ENCODE peak calls at places on chromosomes 11 and 22, in four cellular contexts. L is H9, D is H1, J is mesendoderm. F is an unnamed sample.

GRCh38 chr22:42376721-42377177 is 55.5 kb downstream of the NFAM1 start:
- DNase-seq in L (peak; percentile 81), D (no peak), J (peak; percentile 90), F (peak; percentile 19)

GRCh38 chr11:112200252-112200651 is 24.9 kb downstream of the BCO2 start:
- DNase-seq in L (no peak), D (no peak), J (no peak), F (no peak)

GRCh38 chr11:61482513-61482912 is 26.0 kb upstream of the LRRC10B start:
- DNase-seq in L (peak; percentile 89), D (peak; percentile 96), J (peak; percentile 81), F (no peak)

GRCh38 chr22:38570841-38571364 is 920 bp upstream of the DMC1 start:
- DNase-seq in L (peak; percentile 60), D (no peak), J (no peak), F (peak; percentile 17)

GRCh38 chr22:34111210-34111824 is 191.0 kb upstream of the LARGE1 start:
- DNase-seq in L (peak; percentile 64), D (peak; percentile 59), J (peak; percentile 56), F (no peak)

GRCh38 chr11:6531267-6531752 is 34.2 kb downstream of the DNHD1 start:
- DNase-seq in L (no peak), D (no peak), J (peak; percentile 67), F (peak; percentile 52)

GRCh38 chr22:20550851-20551744 is 43.7 kb downstream of the MED15 start:
- DNase-seq in L (peak; percentile 72), D (no peak), J (no peak), F (peak; percentile 78)

GRCh38 chr11:15124528-15124927 is 9.8 kb downstream of the INSC start:
- DNase-seq in L (no peak), D (no peak), J (no peak), F (no peak)

GRCh38 chr11:131850507-131850906 is 480.1 kb downstream of the NTM start:
- DNase-seq in L (no peak), D (no peak), J (no peak), F (no peak)
- H4K5ac ChIP-seq in L (no peak overlapping the region), D (no peak overlapping the region), J (no peak overlapping the region), F (no peak overlapping the region)

GRCh38 chr11:35015621-35016387 is 99.4 kb downstream of the PDHX start:
- DNase-seq in L (no peak), D (no peak), J (no peak), F (no peak)

GRCh38 chr11:35012467-35013191 is 96.2 kb downstream of the PDHX start:
- DNase-seq in L (no peak), D (no peak), J (no peak), F (no peak)

GRCh38 chr11:35013514-35014191 is 97.2 kb downstream of the PDHX start:
- DNase-seq in L (no peak), D (no peak), J (no peak), F (no peak)

GRCh38 chr11:35011944-35012343 is 95.5 kb downstream of the PDHX start:
- DNase-seq in L (no peak), D (no peak), J (no peak), F (no peak)

GRCh38 chr11:35014352-35014751 is 97.9 kb downstream of the PDHX start:
- DNase-seq in L (no peak), D (no peak), J (no peak), F (peak; percentile 95)
- H3K4me2 ChIP-seq in L (no peak overlapping the region), D (no peak overlapping the region), J (no peak overlapping the region), F (peak overlapping the region; percentile 77)

GRCh38 chr11:19974886-19975285 is 185.4 kb downstream of the DBX1 start:
- DNase-seq in L (no peak), D (no peak), J (no peak), F (no peak)
- H2BK120ac ChIP-seq in L (no peak overlapping the region), D (no peak overlapping the region), J (no peak overlapping the region), F (no peak overlapping the region)

DNA sequence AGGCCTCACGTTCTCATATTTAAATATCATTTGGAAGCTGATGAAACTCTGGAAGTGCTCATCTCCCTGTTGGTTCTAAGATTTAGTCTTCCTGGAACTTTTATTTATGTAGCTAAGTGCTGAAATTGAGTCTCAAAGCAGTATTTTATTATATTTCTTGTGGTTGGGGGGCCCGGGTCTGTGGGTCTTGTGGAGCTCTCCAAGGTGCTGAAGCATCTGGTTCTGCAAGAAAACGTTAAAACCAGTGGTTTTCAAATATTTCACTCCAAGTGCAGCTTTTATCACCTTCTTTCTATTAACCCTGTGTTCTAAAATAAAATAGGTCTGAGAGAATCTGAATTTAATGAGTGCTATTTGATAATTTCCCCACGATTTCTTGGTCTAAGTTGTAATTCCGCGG is 1404.8 kb downstream of the TBC1D22A start:
- DNase-seq in L (peak; percentile 20), D (no peak), J (peak; percentile 22), F (no peak)
- H4K5ac ChIP-seq in L (no peak overlapping the region), D (no peak overlapping the region), J (no peak overlapping the region), F (no peak overlapping the region)

DNA sequence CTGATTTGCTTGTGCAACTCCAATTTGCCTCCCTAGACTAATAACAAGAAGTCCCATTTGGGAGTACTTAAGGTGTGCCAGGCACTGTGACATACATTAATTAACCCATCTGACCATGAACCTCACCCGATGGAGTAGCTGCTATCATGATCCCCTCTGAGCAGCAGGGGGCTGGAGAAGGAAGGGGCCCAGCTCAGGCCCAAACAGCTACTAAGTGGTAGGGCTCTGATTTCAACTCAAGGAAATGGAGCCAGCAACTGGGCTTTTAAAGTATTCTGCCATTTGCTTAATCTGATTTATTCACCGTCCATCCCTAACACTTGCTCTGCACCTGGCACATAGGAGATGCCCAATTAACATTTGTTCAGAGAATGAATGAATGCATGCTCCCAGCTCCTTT is 1.2 kb downstream of the CRYBB1 start:
- DNase-seq in L (no peak), D (no peak), J (no peak), F (no peak)
- H3K4me2 ChIP-seq in L (no peak overlapping the region), D (peak overlapping the region; percentile 31), J (no peak overlapping the region), F (no peak overlapping the region)